ENCODE peak calls at places on chromosomes 12 and 14, in eight cellular contexts. B is esophagus squamous epithelium, J is uterus, Y is tibial nerve, X is IMR-90, H is keratinocyte, U is A549, S is left lung. C is an unnamed sample. For H3K4me1, the result is how much of the 10 kb centered on the place peaks cover.

GRCh38 chr12:86837246-86837645 is 581.1 kb upstream of the MGAT4C start:
- DNase-seq in B (no peak), X (no peak), Y (no peak), U (no peak), J (no peak), S (no peak), H (no peak), C (no peak)

GRCh38 chr14:101235042-101235871 is 326.0 kb upstream of the DIO3 start:
- DNase-seq in X (peak), S (peak), Y (peak), U (peak), H (no peak), J (no peak), B (no peak), C (peak)

GRCh38 chr14:44616204-44616603 is 109.1 kb upstream of the FSCB start:
- DNase-seq in H (no peak), B (no peak), Y (no peak), S (no peak), J (no peak), X (no peak), U (no peak), C (no peak)

GRCh38 chr12:114729731-114730130 is 45.8 kb upstream of the TBX3 start:
- DNase-seq in U (no peak), H (no peak), Y (no peak), B (no peak), J (no peak), S (no peak), X (peak), C (no peak)

GRCh38 chr12:108634225-108634795 is 616 bp upstream of the SELPLG start:
- DNase-seq in J (no peak), U (no peak), X (no peak), S (peak), H (no peak), B (no peak), Y (no peak), C (peak)

GRCh38 chr14:101315802-101316296 is 245.4 kb upstream of the DIO3 start:
- DNase-seq in X (no peak), Y (no peak), J (no peak), S (no peak), U (no peak), B (no peak), H (no peak), C (no peak)

GRCh38 chr12:116867523-116867922 is 13.7 kb downstream of the HRK start:
- DNase-seq in S (no peak), Y (no peak), B (no peak), J (no peak), H (no peak), X (no peak), U (no peak), C (no peak)

GRCh38 chr14:68655021-68655811 is 137.7 kb downstream of the ZFP36L1 start:
- DNase-seq in X (peak), H (no peak), S (no peak), J (peak), Y (no peak), B (no peak), U (no peak), C (no peak)

GRCh38 chr14:66152269-66152668 is 333.9 kb upstream of the CCDC196 start:
- DNase-seq in X (no peak), J (no peak), U (no peak), H (no peak), B (no peak), Y (no peak), S (no peak), C (no peak)

GRCh38 chr12:57089259-57090245 is 638 bp downstream of the NAB2 start:
- DNase-seq in J (peak), S (peak), H (no peak), U (no peak), X (peak), B (no peak), Y (peak), C (peak)

GRCh38 chr14:52314521-52315354 is 626 bp downstream of the PTGER2 start:
- DNase-seq in Y (no peak), S (peak), H (no peak), B (no peak), U (peak), X (peak), J (peak), C (peak)

GRCh38 chr14:54816450-54816849 is 86.2 kb downstream of the GCH1 start:
- DNase-seq in J (no peak), X (no peak), S (no peak), B (no peak), H (no peak), Y (no peak), U (no peak), C (no peak)

GRCh38 chr12:104581000-104581570 is 124.3 kb downstream of the CHST11 start:
- DNase-seq in B (no peak), Y (no peak), H (no peak), U (no peak), S (no peak), J (no peak), X (peak), C (no peak)

GRCh38 chr14:95211721-95212504 is 54.6 kb upstream of the DICER1 start:
- DNase-seq in H (no peak), X (no peak), J (no peak), Y (no peak), B (no peak), S (no peak), U (no peak), C (no peak)

GRCh38 chr12:51480978-51481377 is 56.3 kb downstream of the SLC4A8 start:
- DNase-seq in H (no peak), Y (no peak), B (no peak), U (no peak), S (no peak), J (no peak), X (no peak), C (no peak)

GRCh38 chr14:54278665-54279295 is 118.0 kb upstream of the CDKN3 start:
- DNase-seq in J (no peak), H (no peak), U (no peak), X (no peak), S (no peak), Y (no peak), B (no peak), C (no peak)

GRCh38 chr14:42523656-42524055 is 917.0 kb downstream of the LRFN5 start:
- DNase-seq in U (no peak), Y (no peak), S (no peak), X (no peak), B (no peak), H (no peak), J (no peak), C (no peak)

GRCh38 chr12:34398366-34398705 is 376.0 kb downstream of the ALG10 start:
- DNase-seq in J (peak), Y (peak), U (no peak), X (no peak), B (no peak), H (no peak), S (peak), C (no peak)

GRCh38 chr14:31842905-31843304 is 234.2 kb upstream of the ARHGAP5 start:
- DNase-seq in U (no peak), H (no peak), B (no peak), Y (no peak), J (no peak), S (no peak), X (no peak), C (no peak)

GRCh38 chr14:44833376-44833775 is 128.4 kb downstream of the KLHL28 start:
- DNase-seq in B (no peak), H (no peak), X (peak), U (peak), S (no peak), Y (no peak), J (no peak), C (no peak)

GRCh38 chr12:6241495-6241894 is 41.3 kb downstream of the CD9 start:
- DNase-seq in X (no peak), J (peak), S (peak), H (no peak), U (no peak), Y (peak), B (no peak), C (no peak)

GRCh38 chr14:102320033-102320660 is 601 bp downstream of the ZNF839 start:
- DNase-seq in Y (peak), S (no peak), J (peak), B (no peak), U (peak), X (peak), H (no peak), C (peak)

GRCh38 chr12:88638388-88638787 is 58.1 kb upstream of the KITLG start:
- DNase-seq in U (no peak), Y (no peak), H (no peak), B (no peak), S (no peak), J (no peak), X (peak), C (no peak)

GRCh38 chr14:59321184-59321952 is 132.9 kb downstream of the DAAM1 start:
- DNase-seq in B (no peak), H (no peak), Y (no peak), X (peak), J (no peak), S (no peak), U (no peak), C (no peak)

GRCh38 chr12:100279612-100280244 is 12.8 kb downstream of the SCYL2 start:
- DNase-seq in B (no peak), J (no peak), X (no peak), S (no peak), Y (no peak), U (no peak), H (no peak), C (no peak)

GRCh38 chr12:42733911-42734310 is 144.4 kb upstream of the PRICKLE1 start:
- DNase-seq in J (no peak), X (no peak), S (no peak), Y (no peak), U (no peak), H (no peak), B (no peak), C (no peak)

GRCh38 chr12:129145381-129145780 is 292.1 kb downstream of the GLT1D1 start:
- DNase-seq in B (no peak), J (no peak), H (no peak), X (no peak), Y (peak), S (no peak), U (no peak), C (no peak)

GRCh38 chr12:9729082-9729481 is 3.8 kb downstream of the CLECL1 start:
- DNase-seq in Y (no peak), U (no peak), B (no peak), J (no peak), S (no peak), H (no peak), X (no peak), C (no peak)

GRCh38 chr12:119338593-119339363 is 4.2 kb downstream of the CCDC60 start:
- DNase-seq in Y (no peak), S (no peak), U (no peak), X (no peak), H (no peak), B (no peak), J (no peak), C (peak)

GRCh38 chr14:97029800-97030199 is 232.6 kb downstream of the VRK1 start:
- DNase-seq in U (no peak), B (no peak), S (no peak), X (no peak), J (no peak), Y (no peak), H (no peak), C (no peak)
- H3K4me1 ChIP-seq in U (under half), B (under half), S (under half), X (under half), J (under half), Y (under half), H (under half), C (under half)

GRCh38 chr12:72318341-72318740 is 46.2 kb downstream of the TRHDE start:
- DNase-seq in B (no peak), S (no peak), H (no peak), U (no peak), J (no peak), X (no peak), Y (no peak), C (no peak)

GRCh38 chr12:72315858-72316257 is 43.7 kb downstream of the TRHDE start:
- DNase-seq in H (no peak), Y (no peak), B (no peak), X (no peak), J (no peak), S (no peak), U (no peak), C (no peak)

GRCh38 chr12:72313757-72314270 is 41.6 kb downstream of the TRHDE start:
- DNase-seq in Y (no peak), X (peak), H (no peak), B (no peak), U (no peak), J (no peak), S (no peak), C (no peak)
- TF ChIP-seq CTCF in Y (no peak), X (no peak), H (no peak), B (no peak), U (no peak), J (no peak), S (no peak), C (no peak)

GRCh38 chr12:91988076-91988475 is 157.6 kb downstream of the BTG1 start:
- DNase-seq in S (no peak), H (no peak), B (no peak), U (no peak), J (peak), X (no peak), Y (no peak), C (no peak)
- H3K4me3 ChIP-seq in S (no peak), H (no peak), B (no peak), U (no peak), J (no peak), X (no peak), Y (no peak), C (no peak)

GRCh38 chr12:22042981-22043669 is 2.9 kb upstream of the CMAS start:
- DNase-seq in X (peak), Y (no peak), S (no peak), H (no peak), J (no peak), B (no peak), U (no peak), C (no peak)

GRCh38 chr12:22034709-22035506 is 11.1 kb upstream of the CMAS start:
- DNase-seq in J (no peak), X (peak), H (no peak), S (no peak), B (no peak), U (no peak), Y (no peak), C (no peak)

GRCh38 chr12:22038734-22039133 is 7.3 kb upstream of the CMAS start:
- DNase-seq in S (no peak), Y (no peak), U (no peak), B (no peak), H (no peak), X (no peak), J (no peak), C (no peak)

GRCh38 chr12:22039361-22039760 is 6.7 kb upstream of the CMAS start:
- DNase-seq in J (no peak), X (no peak), H (no peak), S (no peak), U (no peak), Y (no peak), B (no peak), C (no peak)

GRCh38 chr12:22037952-22038351 is 8.1 kb upstream of the CMAS start:
- DNase-seq in X (no peak), H (no peak), S (no peak), B (no peak), Y (no peak), U (no peak), J (no peak), C (no peak)
- H3K4me1 ChIP-seq in X (under half), H (under half), S (under half), B (under half), Y (under half), U (under half), J (under half), C (under half)

DNA sequence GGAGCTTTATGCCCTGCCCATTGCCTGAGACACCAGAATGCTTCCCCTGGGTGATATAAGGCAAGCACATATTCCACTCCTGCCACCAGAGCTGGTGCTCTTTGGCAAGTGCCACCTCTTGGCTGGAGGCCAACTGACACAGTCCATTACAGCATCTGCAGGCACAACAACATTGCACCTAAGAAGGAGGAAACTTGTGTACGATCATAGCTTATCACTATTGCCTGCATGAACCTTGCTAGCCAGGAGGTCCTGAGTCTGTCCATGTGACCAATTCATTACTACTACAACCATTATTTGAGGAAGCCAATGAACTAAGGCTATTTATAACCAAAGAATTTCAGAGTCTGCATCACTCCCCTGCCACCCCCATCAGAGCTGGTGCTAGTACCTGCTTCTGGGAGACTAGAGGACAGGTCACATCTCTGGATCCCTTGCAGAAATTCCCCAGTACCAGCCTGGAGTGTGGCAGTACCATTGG is 119.9 kb upstream of the SCAF11 start:
- DNase-seq in Y (no peak), X (no peak), U (no peak), H (no peak), B (no peak), S (no peak), J (no peak), C (no peak)
- TF ChIP-seq CTCF in Y (no peak), X (no peak), U (no peak), H (no peak), B (no peak), S (no peak), J (no peak), C (no peak)

GRCh38 chr12:85036736-85037135 is 585 bp downstream of the LRRIQ1 start:
- DNase-seq in X (no peak), U (peak), S (no peak), B (no peak), J (no peak), Y (no peak), H (no peak), C (no peak)
- H3K4me3 ChIP-seq in X (peak), U (peak), S (peak), B (peak), J (peak), Y (peak), H (peak), C (peak)

GRCh38 chr14:22555573-22556011 is 33.4 kb downstream of the DAD1 start:
- DNase-seq in H (peak), J (no peak), X (peak), Y (no peak), B (no peak), S (no peak), U (no peak), C (no peak)
- H3K4me1 ChIP-seq in H (under half), J (under half), X (under half), Y (under half), B (half or more), S (half or more), U (under half), C (under half)

GRCh38 chr14:97298331-97298730 is 501.1 kb downstream of the VRK1 start:
- DNase-seq in S (no peak), H (no peak), Y (no peak), X (no peak), J (no peak), U (no peak), B (no peak), C (peak)
- TF ChIP-seq CTCF in S (no peak), H (peak), Y (no peak), X (no peak), J (no peak), U (peak), B (no peak), C (peak)

GRCh38 chr14:21192447-21192822 is 36.6 kb upstream of the OR5AU1 start:
- DNase-seq in J (no peak), X (no peak), H (no peak), Y (no peak), S (no peak), U (no peak), B (no peak), C (peak)
- H3K4me3 ChIP-seq in J (no peak), X (peak), H (no peak), Y (peak), S (peak), U (peak), B (peak), C (no peak)

DNA sequence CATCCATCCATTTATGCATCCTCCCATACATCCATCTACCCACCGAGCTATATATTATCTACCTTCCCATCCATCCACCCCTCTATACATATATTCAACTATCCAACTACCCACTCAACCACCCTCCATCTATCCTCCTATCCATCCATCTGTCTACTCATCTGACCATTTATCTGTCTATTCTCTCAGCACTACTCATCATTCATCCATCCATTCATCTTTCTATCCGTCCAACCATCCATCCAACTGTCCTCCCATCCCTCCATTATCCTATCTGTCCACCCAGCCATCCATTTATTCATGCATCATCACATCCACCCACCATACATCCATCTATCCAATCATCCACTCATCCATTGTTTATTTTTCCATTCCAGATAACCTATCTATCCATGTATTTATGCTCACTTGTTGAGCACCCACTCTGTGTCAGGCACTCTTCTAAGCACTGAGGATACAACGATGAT is 11.5 kb downstream of the ASB2 start:
- DNase-seq in J (no peak), X (no peak), H (no peak), U (no peak), B (no peak), Y (no peak), S (no peak), C (no peak)
- H3K4me1 ChIP-seq in J (under half), X (under half), H (under half), U (under half), B (half or more), Y (under half), S (under half), C (under half)

C was measured in endodermal cell.